ENCODE peak calls at places on chromosomes 11 and 22, in six cellular contexts. I is mucosa of descending colon, R is prostate gland, V is astrocyte of the spinal cord, F is heart left ventricle, U is thoracic aorta. Q is an unnamed sample.

GRCh38 chr22:46551996-46552395 is 14.6 kb upstream of the CELSR1 start:
- DNase-seq in F (no peak), U (no peak), V (no peak), R (no peak), I (no peak), Q (no peak)

GRCh38 chr22:46057762-46058420 is 80.9 kb upstream of the WNT7B start:
- DNase-seq in F (peak; percentile 74), V (peak; percentile 65), R (peak; percentile 84), U (no peak), I (peak; percentile 62), Q (peak; percentile 81)

GRCh38 chr11:120141144-120142071 is 3.5 kb upstream of the TRIM29 start:
- DNase-seq in F (no peak), I (no peak), V (no peak), R (peak; percentile 4), U (no peak), Q (no peak)

GRCh38 chr11:82908311-82908710 is 6.8 kb downstream of the DDIAS start:
- DNase-seq in I (no peak), F (no peak), U (no peak), R (no peak), V (no peak), Q (no peak)

GRCh38 chr11:74877132-74877531 is 71.8 kb downstream of the XRRA1 start:
- DNase-seq in R (no peak), V (peak; percentile 7), U (no peak), F (no peak), I (no peak), Q (no peak)

GRCh38 chr11:74443071-74443864 is 24.1 kb downstream of the KCNE3 start:
- DNase-seq in V (peak; percentile 59), F (no peak), U (no peak), I (peak; percentile 65), R (peak; percentile 85), Q (peak; percentile 10)

GRCh38 chr11:90257158-90257525 is 34.3 kb upstream of the CHORDC1 start:
- DNase-seq in U (no peak), F (no peak), I (no peak), V (no peak), R (no peak), Q (no peak)

GRCh38 chr22:25053153-25053805 is 100.8 kb downstream of the KIAA1671 start:
- DNase-seq in I (peak; percentile 72), U (no peak), F (no peak), V (no peak), R (no peak), Q (no peak)

GRCh38 chr11:12831471-12832202 is 157.4 kb downstream of the TEAD1 start:
- DNase-seq in U (no peak), F (no peak), R (no peak), I (no peak), V (no peak), Q (no peak)

GRCh38 chr11:9014826-9015225 is 11.0 kb upstream of the NRIP3 start:
- DNase-seq in I (no peak), R (no peak), V (no peak), F (no peak), U (no peak), Q (no peak)

GRCh38 chr22:41638124-41638523 is 17.0 kb downstream of the XRCC6 start:
- DNase-seq in F (no peak), R (no peak), V (no peak), U (no peak), I (no peak), Q (no peak)

GRCh38 chr11:116641561-116642045 is 131.2 kb downstream of the BUD13 start:
- DNase-seq in I (peak; percentile 68), V (peak; percentile 2), F (no peak), U (no peak), R (peak; percentile 9), Q (peak; percentile 11)

GRCh38 chr11:34270711-34271110 is 87.1 kb downstream of the ABTB2 start:
- DNase-seq in I (no peak), F (no peak), R (no peak), V (no peak), U (no peak), Q (no peak)

GRCh38 chr22:46661221-46661851 is 41.1 kb downstream of the GRAMD4 start:
- DNase-seq in V (peak; percentile 51), R (peak; percentile 34), F (no peak), I (no peak), U (no peak), Q (no peak)

GRCh38 chr22:48450188-48450825 is 1377.4 kb downstream of the BRD1 start:
- DNase-seq in U (no peak), V (no peak), F (no peak), R (no peak), I (no peak), Q (no peak)

GRCh38 chr22:42162728-42163489 is 32.3 kb upstream of the CYP2D6 start:
- DNase-seq in I (no peak), U (no peak), F (no peak), R (peak; percentile 69), V (no peak), Q (no peak)

GRCh38 chr11:106872246-106872645 is 146.0 kb downstream of the GUCY1A2 start:
- DNase-seq in V (no peak), I (no peak), U (no peak), F (no peak), R (no peak), Q (no peak)

GRCh38 chr22:46090051-46090591 is 60.2 kb upstream of the PPARA start:
- DNase-seq in F (peak; percentile 70), I (no peak), R (no peak), V (no peak), U (no peak), Q (peak; percentile 42)

GRCh38 chr11:34316347-34317037 is 41.3 kb downstream of the ABTB2 start:
- DNase-seq in U (no peak), I (no peak), V (peak; percentile 15), F (no peak), R (no peak), Q (no peak)

GRCh38 chr11:109552376-109552775 is 130.4 kb downstream of the C11orf87 start:
- DNase-seq in R (no peak), I (no peak), V (no peak), F (no peak), U (no peak), Q (peak; percentile 4)

GRCh38 chr11:46537851-46538295 is 56.0 kb downstream of the AMBRA1 start:
- DNase-seq in V (peak; percentile 72), U (no peak), I (peak; percentile 69), R (peak; percentile 70), F (peak; percentile 53), Q (peak; percentile 84)

GRCh38 chr11:34252651-34253050 is 105.2 kb downstream of the ABTB2 start:
- DNase-seq in I (no peak), U (no peak), F (no peak), V (no peak), R (no peak), Q (no peak)

GRCh38 chr11:77299528-77299993 is 1.9 kb downstream of the GDPD4 start:
- DNase-seq in U (no peak), R (no peak), I (peak; percentile 4), F (no peak), V (no peak), Q (no peak)

GRCh38 chr11:82738116-82738515 is 4.5 kb upstream of the FAM181B start:
- DNase-seq in R (no peak), I (no peak), V (no peak), U (no peak), F (no peak), Q (no peak)

GRCh38 chr11:120339394-120339890 is 3.2 kb downstream of the ARHGEF12 start:
- DNase-seq in U (no peak), R (peak; percentile 35), F (peak; percentile 47), V (peak; percentile 52), I (peak; percentile 54), Q (peak; percentile 39)

GRCh38 chr22:48488611-48489456 is 1338.8 kb downstream of the BRD1 start:
- DNase-seq in V (no peak), R (no peak), I (no peak), F (no peak), U (no peak), Q (no peak)

DNA sequence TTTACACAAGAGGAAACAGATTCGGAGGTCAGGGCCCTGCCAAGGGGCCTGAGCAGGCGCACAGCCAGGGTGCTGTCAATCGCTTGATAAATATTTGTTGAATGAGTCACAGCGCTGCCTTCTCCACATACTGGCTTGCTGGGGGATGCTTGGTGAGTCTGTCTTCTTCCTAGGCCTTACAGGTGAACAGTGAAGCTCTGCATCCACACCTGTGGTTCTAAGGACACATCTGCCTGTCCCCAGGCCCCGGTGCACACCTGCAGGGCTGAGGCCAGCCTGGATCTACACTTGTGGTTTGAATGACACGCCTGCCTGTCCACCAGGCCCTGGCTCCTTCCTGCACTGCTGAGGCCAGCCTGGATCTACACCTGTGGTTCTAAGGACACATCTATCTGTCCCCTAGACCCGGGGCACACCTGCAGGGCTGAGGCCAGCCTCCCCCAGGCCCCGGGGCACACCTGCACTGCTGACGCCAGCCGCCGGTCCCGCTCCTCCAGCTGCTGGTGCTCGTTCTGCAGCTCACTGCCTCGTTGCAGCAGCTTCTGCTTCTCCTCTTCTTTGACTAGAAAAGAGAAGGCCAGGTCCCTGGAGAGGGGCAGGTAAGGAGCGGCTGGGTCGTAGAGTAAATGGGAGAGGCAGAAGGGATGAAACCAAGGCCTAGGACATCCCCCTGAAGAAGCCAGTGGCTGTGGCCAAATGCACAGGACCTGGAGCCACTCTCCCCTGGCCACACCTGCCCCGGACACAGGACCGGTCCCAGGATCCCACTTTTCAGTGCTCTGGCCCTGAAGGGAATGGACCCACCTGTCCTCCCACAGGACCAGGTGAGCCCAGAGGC is 124.6 kb downstream of the PHF21B start:
- DNase-seq in R (no peak), V (no peak), F (no peak), U (no peak), I (no peak), Q (no peak)
- H3K4me3 ChIP-seq in R (no peak overlapping the region), V (no peak overlapping the region), F (no peak overlapping the region), U (no peak overlapping the region), I (no peak overlapping the region), Q (no peak overlapping the region)

GRCh38 chr22:43481528-43482309 is 69.9 kb downstream of the MPPED1 start:
- DNase-seq in V (no peak), R (no peak), F (no peak), I (peak; percentile 13), U (no peak), Q (no peak)
- TF ChIP-seq CTCF in V (no peak), R (no peak), F (no peak), I (no peak), U (no peak), Q (no peak)

DNA sequence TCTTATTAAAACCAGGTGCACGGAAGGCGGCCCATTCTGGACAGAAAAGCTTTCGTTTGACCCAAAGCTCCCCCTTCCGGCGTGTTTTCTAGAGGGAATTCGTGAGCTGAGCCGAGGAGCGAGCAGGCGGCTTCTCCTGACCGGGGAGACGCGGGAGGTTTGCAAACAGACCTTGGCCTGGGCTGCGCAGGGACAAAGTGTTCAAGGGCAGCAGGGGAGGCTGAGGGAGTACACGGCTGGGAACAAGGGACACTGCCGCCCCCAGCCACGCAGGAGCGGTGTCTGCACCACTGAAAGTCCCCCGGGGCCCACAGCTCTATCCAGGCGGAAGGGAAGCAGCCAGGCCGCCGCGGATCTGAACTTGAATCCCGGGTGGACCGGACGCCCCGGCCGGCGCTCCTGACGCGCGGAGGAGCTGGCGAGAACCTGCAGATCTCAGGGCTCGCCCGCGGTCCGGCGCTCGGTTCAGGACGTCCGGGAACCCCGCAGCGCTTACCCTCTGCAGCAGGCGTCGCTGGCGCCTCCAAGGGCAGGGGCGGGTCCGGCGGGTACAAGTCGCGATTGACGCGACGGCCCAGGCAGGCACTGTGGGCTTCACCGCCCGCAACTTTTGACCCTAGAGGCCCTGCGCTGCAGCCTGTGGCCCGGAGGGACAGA is 101.9 kb downstream of the WT1 start:
- DNase-seq in V (peak; percentile 45), I (peak; percentile 85), R (peak; percentile 51), U (no peak), F (peak; percentile 58), Q (peak; percentile 52)
- H3K4me3 ChIP-seq in V (peak overlapping the region; percentile 37), I (no peak overlapping the region), R (peak overlapping the region; percentile 5), U (peak overlapping the region; percentile 72), F (peak overlapping the region; percentile 20), Q (peak overlapping the region; percentile 46)

GRCh38 chr11:55501014-55501413 is 53.3 kb upstream of the OR4C15 start:
- DNase-seq in F (no peak), R (no peak), I (no peak), U (no peak), V (no peak), Q (no peak)

GRCh38 chr11:55503449-55503848 is 50.8 kb upstream of the OR4C15 start:
- DNase-seq in F (no peak), U (no peak), I (no peak), V (no peak), R (no peak), Q (no peak)
- TF ChIP-seq CTCF in F (no peak), U (no peak), I (no peak), V (no peak), R (no peak), Q (no peak)

Q was measured in fibroblast of the aortic adventitia.